ENCODE peak calls at places on chromosome 22, in six cellular contexts. K is NCI-H1092; L is activated naive CD4-positive, alpha-beta T cell treated with anti-CD3 and anti-CD28 coated beads for 36 hours; Z is nephron progenitor cell; R is GM20000; J is stimulated activated CD4-positive, alpha-beta T cell treated with anti-CD3 and anti-CD28 coated beads, Interleukin-1b, Interleukin-23, amount 100 ng/mL, for 24 hours. X is an unnamed sample.

GRCh38 chr22:32849501-32849900 is 48.0 kb downstream of the TIMP3 start:
- DNase-seq in J (no peak), K (no peak), L (no peak), R (no peak), Z (no peak), X (no peak)

GRCh38 chr22:50102946-50103345 is 13.1 kb downstream of the MOV10L1 start:
- DNase-seq in J (no peak), Z (no peak), K (no peak), L (no peak), R (no peak), X (no peak)

GRCh38 chr22:31912402-31912733 is 32.0 kb upstream of the YWHAH start:
- DNase-seq in K (no peak), R (no peak), J (no peak), L (no peak), Z (no peak), X (peak; percentile 48)

GRCh38 chr22:46514592-46515207 is 22.7 kb downstream of the CELSR1 start:
- DNase-seq in J (no peak), L (no peak), K (no peak), Z (no peak), R (no peak), X (peak; percentile 41)

GRCh38 chr22:38505595-38506117 is 455 bp downstream of the DDX17 start:
- DNase-seq in L (peak; percentile 62), R (peak; percentile 76), K (peak; percentile 45), Z (peak; percentile 67), J (peak; percentile 38), X (peak; percentile 78)

GRCh38 chr22:39530692-39531331 is 1.7 kb downstream of the RPS19BP1 start:
- DNase-seq in R (no peak), Z (no peak), L (peak; percentile 47), K (no peak), J (no peak), X (peak; percentile 44)

GRCh38 chr22:16387088-16387487 is 205.5 kb downstream of the CCT8L2 start:
- DNase-seq in J (no peak), K (no peak), L (no peak), R (no peak), Z (no peak), X (no peak)

GRCh38 chr22:38638734-38639133 is 17.5 kb downstream of the FAM227A start:
- DNase-seq in K (no peak), L (no peak), J (no peak), Z (no peak), R (no peak), X (no peak)

GRCh38 chr22:24510694-24511625 is 15.8 kb downstream of the UPB1 start:
- DNase-seq in L (no peak), J (no peak), Z (no peak), K (no peak), R (no peak), X (peak; percentile 71)

GRCh38 chr22:37599161-37599560 is 9.5 kb upstream of the GGA1 start:
- DNase-seq in J (no peak), L (no peak), K (no peak), Z (no peak), R (no peak), X (no peak)

GRCh38 chr22:50262460-50262911 is 1.0 kb upstream of the MAPK12 start:
- DNase-seq in L (peak; percentile 36), J (no peak), R (no peak), Z (no peak), K (no peak), X (no peak)

GRCh38 chr22:50209893-50210292 is 9.1 kb downstream of the SELENOO start:
- DNase-seq in J (peak; percentile 48), R (peak; percentile 89), L (peak; percentile 83), Z (peak; percentile 69), K (no peak), X (peak; percentile 60)

GRCh38 chr22:29478326-29479276 is 1.4 kb upstream of the NEFH start:
- DNase-seq in J (no peak), R (no peak), K (no peak), L (peak; percentile 37), Z (peak; percentile 78), X (no peak)

GRCh38 chr22:40764743-40765441 is 54.3 kb downstream of the SLC25A17 start:
- DNase-seq in R (peak; percentile 67), J (no peak), K (no peak), Z (no peak), L (peak; percentile 48), X (peak; percentile 6)

GRCh38 chr22:43230983-43231723 is 44.2 kb upstream of the TTLL12 start:
- DNase-seq in J (peak; percentile 50), Z (peak; percentile 81), L (peak; percentile 74), R (peak; percentile 88), K (no peak), X (peak; percentile 28)

GRCh38 chr22:36578619-36579018 is 49.7 kb upstream of the EIF3D start:
- DNase-seq in Z (no peak), R (no peak), L (no peak), K (no peak), J (no peak), X (no peak)

GRCh38 chr22:40312050-40312449 is 34.2 kb upstream of the ADSL start:
- DNase-seq in L (no peak), J (no peak), K (no peak), Z (peak; percentile 55), R (no peak), X (no peak)

GRCh38 chr22:37627545-37627944 is 11.9 kb upstream of the SH3BP1 start:
- DNase-seq in R (no peak), L (peak; percentile 70), J (no peak), Z (no peak), K (no peak), X (no peak)

GRCh38 chr22:46036558-46037408 is 59.8 kb upstream of the WNT7B start:
- DNase-seq in R (no peak), Z (no peak), K (no peak), J (no peak), L (peak; percentile 69), X (no peak)

GRCh38 chr22:35711336-35711735 is 6.3 kb upstream of the APOL5 start:
- DNase-seq in Z (no peak), L (no peak), K (no peak), J (no peak), R (no peak), X (no peak)

GRCh38 chr22:44168206-44168605 is 12.5 kb upstream of the PARVG start:
- DNase-seq in Z (no peak), J (no peak), L (no peak), R (no peak), K (no peak), X (no peak)

GRCh38 chr22:49790912-49791311 is 36.8 kb downstream of the BRD1 start:
- DNase-seq in R (no peak), L (no peak), Z (no peak), J (no peak), K (no peak), X (peak; percentile 53)

GRCh38 chr22:45072322-45072903 is 62.6 kb upstream of the PHF21B start:
- DNase-seq in J (no peak), L (peak; percentile 41), Z (peak; percentile 40), R (no peak), K (no peak), X (peak; percentile 56)

GRCh38 chr22:20223421-20224245 is 44.5 kb downstream of the RTN4R start:
- DNase-seq in K (no peak), L (no peak), J (no peak), R (no peak), Z (no peak), X (no peak)

GRCh38 chr22:39236321-39237275 is 8.2 kb downstream of the PDGFB start:
- DNase-seq in J (no peak), L (peak; percentile 64), R (peak; percentile 75), Z (no peak), K (peak; percentile 67), X (no peak)

GRCh38 chr22:50683086-50683993 is 10.7 kb downstream of the SHANK3 start:
- DNase-seq in L (no peak), Z (no peak), J (no peak), R (peak; percentile 44), K (no peak), X (no peak)

X was measured in AG10803.